ENCODE peak calls at places on chromosomes 5 and 9, in six cellular contexts. N, K, X, P, L and M are unnamed samples.
A peak's percentile ranks its signal among the peaks of the same experiment; 100 is the strongest.

GRCh38 chr5:131169810-131170539 is 769 bp upstream of the LYRM7 start:
- DNase-seq in N (no peak), X (no peak), L (no peak), P (no peak), K (no peak), M (no peak)

GRCh38 chr5:127785098-127785927 is 82.1 kb downstream of the CCDC192 start:
- DNase-seq in P (no peak), N (no peak), K (peak; percentile 83), L (no peak), X (no peak), M (no peak)

GRCh38 chr9:117414220-117414905 is 494 bp downstream of the ASTN2 start:
- DNase-seq in P (no peak), N (no peak), X (no peak), K (no peak), L (peak; percentile 51), M (no peak)

GRCh38 chr5:68458416-68458815 is 242.9 kb downstream of the PIK3R1 start:
- DNase-seq in X (no peak), N (no peak), L (no peak), K (no peak), P (no peak), M (no peak)

GRCh38 chr9:98108540-98109031 is 10.4 kb downstream of the TRIM14 start:
- DNase-seq in N (no peak), K (no peak), X (no peak), P (no peak), L (no peak), M (no peak)

GRCh38 chr9:106829666-106830408 is 33.1 kb upstream of the ZNF462 start:
- DNase-seq in X (no peak), K (no peak), N (no peak), L (no peak), P (no peak), M (no peak)

GRCh38 chr5:173665326-173665725 is 48.9 kb upstream of the BOD1 start:
- DNase-seq in K (no peak), P (no peak), X (no peak), L (no peak), N (no peak), M (no peak)

GRCh38 chr9:129197978-129198736 is 20.1 kb upstream of the IER5L start:
- DNase-seq in X (peak; percentile 59), L (no peak), K (peak; percentile 42), P (no peak), N (no peak), M (no peak)

GRCh38 chr9:132410642-132411041 is 631 bp downstream of the CFAP77 start:
- DNase-seq in N (no peak), K (no peak), L (no peak), X (no peak), P (no peak), M (no peak)
- H3K27me3 ChIP-seq in N (peaks cover 16% of the 10 kb centered on the region), K (peaks cover 62% of the 10 kb centered on the region), L (peaks cover 19% of the 10 kb centered on the region), X (peaks cover 63% of the 10 kb centered on the region), P (peaks cover 10% of the 10 kb centered on the region), M (peaks cover 3% of the 10 kb centered on the region)

GRCh38 chr5:172356047-172356446 is 72.5 kb upstream of the UBTD2 start:
- DNase-seq in K (no peak), N (no peak), P (no peak), L (no peak), X (no peak), M (no peak)

GRCh38 chr5:172356527-172356926 is 73.0 kb upstream of the UBTD2 start:
- DNase-seq in N (no peak), L (no peak), K (no peak), P (no peak), X (no peak), M (no peak)

GRCh38 chr5:172351240-172351778 is 67.7 kb upstream of the UBTD2 start:
- DNase-seq in L (peak; percentile 29), P (no peak), X (no peak), K (no peak), N (no peak), M (no peak)

GRCh38 chr5:172350212-172351181 is 66.9 kb upstream of the UBTD2 start:
- DNase-seq in P (no peak), L (peak; percentile 35), X (no peak), K (no peak), N (no peak), M (no peak)

GRCh38 chr5:172353271-172353807 is 69.8 kb upstream of the UBTD2 start:
- DNase-seq in P (no peak), L (no peak), N (no peak), K (no peak), X (no peak), M (no peak)
- H3K36me3 ChIP-seq in P (peaks cover 10% of the 10 kb centered on the region), L (peaks cover 4% of the 10 kb centered on the region), N (no peaks in the 10 kb centered on the region), K (peaks cover 86% of the 10 kb centered on the region), X (peaks cover 47% of the 10 kb centered on the region), M (peaks cover 34% of the 10 kb centered on the region)

GRCh38 chr9:125842215-125842614 is 95.0 kb downstream of the PBX3 start:
- DNase-seq in L (no peak), X (no peak), P (no peak), N (no peak), K (no peak), M (no peak)
- H3K4me3 ChIP-seq in L (no peak overlapping the region), X (no peak overlapping the region), P (no peak overlapping the region), N (no peak overlapping the region), K (no peak overlapping the region), M (no peak overlapping the region)

DNA sequence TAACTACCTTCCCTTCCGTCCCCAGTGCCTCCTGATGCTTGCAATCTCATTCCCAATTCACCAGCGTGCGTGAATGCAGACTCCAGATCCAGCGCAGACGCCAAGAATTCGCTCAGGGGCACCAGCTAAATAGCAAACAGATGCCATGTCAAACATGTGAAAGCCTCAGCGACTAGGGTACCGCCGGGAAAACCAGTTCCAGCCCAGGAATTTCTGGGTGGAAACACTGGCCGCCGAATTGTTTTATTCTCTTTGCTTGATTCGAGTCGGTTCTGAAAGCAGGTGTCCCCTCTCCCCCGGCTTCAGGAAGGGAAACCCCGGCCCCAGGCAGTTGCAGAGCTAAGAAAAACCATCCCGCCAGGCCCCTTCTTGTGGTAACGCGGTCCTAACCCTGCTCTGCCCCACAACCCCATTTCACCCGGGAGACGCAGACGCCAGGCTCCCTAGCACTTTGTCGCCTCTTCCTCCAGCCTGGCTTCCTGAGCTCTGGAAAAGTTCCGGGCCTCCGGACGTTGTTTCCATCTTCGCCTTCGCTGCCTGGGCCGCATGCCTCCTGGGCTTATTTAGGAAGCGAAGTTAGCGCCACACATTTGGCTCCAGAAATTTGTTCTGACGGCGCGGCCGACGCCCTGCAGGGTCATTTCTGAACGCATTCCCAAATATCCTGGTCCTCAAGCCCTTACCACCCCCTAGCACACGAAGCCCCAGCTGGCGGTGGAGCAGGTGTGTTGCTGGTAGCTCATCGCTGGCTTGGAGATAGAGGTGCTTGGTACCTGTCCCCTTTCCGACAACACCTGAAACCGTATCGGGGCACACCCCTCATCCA is 649 bp upstream of the LVRN start:
- DNase-seq in X (no peak), K (no peak), P (no peak), N (no peak), L (no peak), M (no peak)
- H3K27me3 ChIP-seq in X (peaks cover 94% of the 10 kb centered on the region), K (no peaks in the 10 kb centered on the region), P (no peaks in the 10 kb centered on the region), N (peaks cover 16% of the 10 kb centered on the region), L (peaks cover 17% of the 10 kb centered on the region), M (peaks cover 8% of the 10 kb centered on the region)